ENCODE peak calls at places on chromosomes 11 and 22, in ten cellular contexts. R is HTR-8/SVneo; A is GM20000; J is ecto neural progenitor cell; O is activated CD8-positive, alpha-beta memory T cell treated with anti-CD3 and anti-CD28 coated beads, Interleukin-2, amount 50 U/mL, for 4 hours; S is stromal cell of bone marrow; N is SHP77; Z is choroid plexus epithelial cell; V is neural crest cell; H is BJ. Q is an unnamed sample.

GRCh38 chr22:39183991-39184585 is 31.6 kb upstream of the CBX7 start:
- DNase-seq in R (peak), A (no peak), J (no peak), O (no peak), S (no peak), N (no peak), Z (peak), V (no peak), H (no peak), Q (no peak)

GRCh38 chr11:61959678-61960077 is 7.8 kb downstream of the FTH1 start:
- DNase-seq in R (no peak), A (no peak), J (no peak), O (no peak), S (no peak), N (no peak), Z (no peak), V (no peak), H (no peak), Q (no peak)

GRCh38 chr22:35569916-35570315 is 29.3 kb downstream of the RASD2 start:
- DNase-seq in R (no peak), A (no peak), J (no peak), O (no peak), S (no peak), N (no peak), Z (no peak), V (no peak), H (no peak), Q (no peak)

GRCh38 chr22:29479417-29480261 is at the start of gene NEFH:
- DNase-seq in R (no peak), A (no peak), J (no peak), O (no peak), S (no peak), N (peak), Z (no peak), V (no peak), H (no peak), Q (no peak)

GRCh38 chr11:10497371-10498021 is 42.4 kb downstream of the AMPD3 start:
- DNase-seq in R (no peak), A (no peak), J (no peak), O (no peak), S (no peak), N (no peak), Z (no peak), V (no peak), H (no peak), Q (peak)

GRCh38 chr11:84136926-84137325 is 850.8 kb upstream of the CCDC90B start:
- DNase-seq in R (no peak), A (no peak), J (no peak), O (no peak), S (peak), N (no peak), Z (no peak), V (no peak), H (no peak), Q (no peak)

GRCh38 chr11:69939551-69940245 is 120.5 kb upstream of the FGF3 start:
- DNase-seq in R (no peak), A (no peak), J (no peak), O (no peak), S (peak), N (no peak), Z (peak), V (no peak), H (no peak), Q (no peak)

GRCh38 chr11:78205256-78205655 is 16.5 kb downstream of the USP35 start:
- DNase-seq in R (no peak), A (no peak), J (no peak), O (peak), S (no peak), N (no peak), Z (no peak), V (no peak), H (no peak), Q (no peak)

GRCh38 chr22:31127181-31127772 is 4.5 kb downstream of the INPP5J start:
- DNase-seq in R (no peak), A (no peak), J (no peak), O (no peak), S (no peak), N (no peak), Z (no peak), V (no peak), H (no peak), Q (no peak)

GRCh38 chr11:63945482-63946163 is 6.8 kb downstream of the NAA40 start:
- DNase-seq in R (peak), A (peak), J (peak), O (peak), S (peak), N (peak), Z (peak), V (peak), H (no peak), Q (peak)